ENCODE peak calls at places on chromosomes 16 and 17, in nine cellular contexts. W is non-pigmented ciliary epithelial cell; E is activated CD4-positive, alpha-beta T cell treated with anti-CD3 and anti-CD28 coated beads, Interleukin-2, amount 50 U/mL, for 1 hour; K is HT1080; C is GDM1; O is skeletal muscle cell; U is GM12892; V is NCI-H1092 treated with DMSO at 0.1 percent for 48 hours; R is WTC11. M is an unnamed sample.

GRCh38 chr16:69720822-69721430 is 5.4 kb downstream of the NQO1 start:
- DNase-seq in W (no peak), E (no peak), K (no peak), C (no peak), O (no peak), U (no peak), V (no peak), R (no peak), M (no peak)

GRCh38 chr16:66651474-66651765 is 45.1 kb downstream of the CMTM4 start:
- DNase-seq in W (no peak), E (no peak), K (no peak), C (no peak), O (no peak), U (no peak), V (no peak), R (no peak), M (no peak)

GRCh38 chr17:74807925-74808324 is 31.8 kb upstream of the NAT9 start:
- DNase-seq in W (no peak), E (no peak), K (no peak), C (no peak), O (no peak), U (no peak), V (peak; percentile 23), R (no peak), M (no peak)

GRCh38 chr17:4485676-4486646 is 12.7 kb upstream of the SPNS2 start:
- DNase-seq in W (no peak), E (peak; percentile 43), K (no peak), C (no peak), O (no peak), U (no peak), V (no peak), R (no peak), M (no peak)

GRCh38 chr17:489758-490329 is 137.2 kb upstream of the RPH3AL start:
- DNase-seq in W (no peak), E (peak; percentile 48), K (peak; percentile 63), C (no peak), O (no peak), U (peak; percentile 37), V (no peak), R (peak; percentile 42), M (no peak)

GRCh38 chr17:32350662-32351418 is 883 bp downstream of the ZNF207 start:
- DNase-seq in W (no peak), E (peak; percentile 27), K (peak; percentile 58), C (peak; percentile 9), O (no peak), U (peak; percentile 23), V (peak; percentile 40), R (no peak), M (no peak)

GRCh38 chr17:56834380-56835258 is 668 bp downstream of the DGKE start:
- DNase-seq in W (no peak), E (peak; percentile 72), K (peak; percentile 19), C (peak; percentile 55), O (no peak), U (peak; percentile 36), V (peak; percentile 74), R (peak; percentile 62), M (peak; percentile 47)

GRCh38 chr16:2514333-2515179 is 804 bp downstream of the ATP6V0C start:
- DNase-seq in W (no peak), E (peak; percentile 31), K (no peak), C (no peak), O (no peak), U (no peak), V (no peak), R (no peak), M (no peak)

GRCh38 chr17:19238167-19238505 is 970 bp downstream of the EPN2 start:
- DNase-seq in W (no peak), E (no peak), K (no peak), C (no peak), O (no peak), U (no peak), V (no peak), R (peak; percentile 38), M (no peak)